ENCODE peak calls at places on chromosome 11, in six cellular contexts. B, U, W, G, V and C are unnamed samples.

GRCh38 chr11:34356576-34356917 is 1.3 kb downstream of the ABTB2 start:
- DNase-seq in B (no peak), V (peak), G (peak), W (peak), U (peak), C (peak)

GRCh38 chr11:12986194-12986898 is 22.8 kb upstream of the RASSF10 start:
- DNase-seq in U (no peak), G (no peak), W (no peak), B (no peak), V (no peak), C (no peak)

GRCh38 chr11:113249491-113249763 is 65.0 kb upstream of the TTC12 start:
- DNase-seq in U (no peak), W (no peak), V (no peak), B (no peak), G (no peak), C (no peak)

GRCh38 chr11:20342347-20343279 is 20.9 kb upstream of the HTATIP2 start:
- DNase-seq in V (no peak), W (no peak), U (no peak), G (no peak), B (no peak), C (no peak)

GRCh38 chr11:37076866-37077265 is 478.8 kb upstream of the RAG2 start:
- DNase-seq in G (no peak), U (no peak), V (no peak), W (no peak), B (no peak), C (no peak)

GRCh38 chr11:22521226-22521625 is 104.4 kb downstream of the FANCF start:
- DNase-seq in U (no peak), V (no peak), B (peak), W (no peak), G (peak), C (peak)

GRCh38 chr11:45818961-45819605 is 14.1 kb downstream of the SLC35C1 start:
- DNase-seq in G (no peak), V (no peak), W (no peak), B (no peak), U (peak), C (no peak)

GRCh38 chr11:109109916-109110315 is 312.1 kb upstream of the C11orf87 start:
- DNase-seq in V (no peak), W (no peak), B (no peak), G (no peak), U (no peak), C (no peak)

GRCh38 chr11:110565690-110566336 is 136.1 kb downstream of the FDX1 start:
- DNase-seq in U (no peak), W (no peak), B (no peak), V (no peak), G (peak), C (no peak)

GRCh38 chr11:2137202-2138071 is 1.8 kb downstream of the IGF2 start:
- DNase-seq in V (no peak), U (no peak), W (no peak), G (peak), B (peak), C (peak)